ENCODE peak calls at places on chromosomes 1 and 21, in four cellular contexts. K is A549, Z is ovary, W is heart left ventricle. H is an unnamed sample.

GRCh38 chr21:17612023-17612564 is 607 bp downstream of the BTG3 start:
- DNase-seq in K (no peak), Z (peak), W (peak), H (peak)

GRCh38 chr1:33256335-33256700 is at the start of gene ZNF362:
- DNase-seq in K (peak), Z (peak), W (peak), H (peak)

GRCh38 chr1:93346472-93346991 is 825 bp downstream of the DR1 start:
- DNase-seq in K (no peak), Z (no peak), W (no peak), H (no peak)

GRCh38 chr1:217944550-217944949 is 313.4 kb downstream of the SPATA17 start:
- DNase-seq in K (no peak), Z (no peak), W (no peak), H (no peak)

GRCh38 chr1:220991506-220991905 is 112.3 kb downstream of the HLX start:
- DNase-seq in K (no peak), Z (no peak), W (no peak), H (no peak)

GRCh38 chr21:42407476-42407875 is 3.8 kb downstream of the UBASH3A start:
- DNase-seq in K (no peak), Z (no peak), W (no peak), H (no peak)

GRCh38 chr1:85607913-85608250 is 27.3 kb downstream of the CCN1 start:
- DNase-seq in K (no peak), Z (no peak), W (no peak), H (no peak)

GRCh38 chr1:25517476-25518394 is 25.7 kb upstream of the LDLRAP1 start:
- DNase-seq in K (no peak), Z (no peak), W (no peak), H (no peak)

GRCh38 chr1:242690849-242691602 is 166.5 kb upstream of the PLD5 start:
- DNase-seq in K (no peak), Z (peak), W (no peak), H (peak)

GRCh38 chr1:58401991-58402390 is 144.5 kb downstream of the OMA1 start:
- DNase-seq in K (no peak), Z (no peak), W (peak), H (no peak)

GRCh38 chr1:18735369-18735997 is 104.8 kb downstream of the PAX7 start:
- DNase-seq in K (no peak), Z (no peak), W (no peak), H (no peak)

GRCh38 chr21:35436899-35437298 is 387.8 kb upstream of the RUNX1 start:
- DNase-seq in K (no peak), Z (no peak), W (no peak), H (no peak)

GRCh38 chr1:56911098-56911497 is 54.7 kb downstream of the C8B start:
- DNase-seq in K (no peak), Z (no peak), W (no peak), H (no peak)

GRCh38 chr1:223244366-223245103 is 101.5 kb upstream of the TLR5 start:
- DNase-seq in K (no peak), Z (no peak), W (no peak), H (peak)

GRCh38 chr1:54583868-54584267 is 35.8 kb downstream of the ACOT11 start:
- DNase-seq in K (no peak), Z (no peak), W (no peak), H (no peak)

GRCh38 chr1:54582566-54583306 is 34.7 kb downstream of the ACOT11 start:
- DNase-seq in K (no peak), Z (no peak), W (no peak), H (no peak)

GRCh38 chr1:54583307-54583686 is 35.3 kb downstream of the ACOT11 start:
- DNase-seq in K (no peak), Z (no peak), W (no peak), H (no peak)

GRCh38 chr1:54580856-54581550 is 33.0 kb downstream of the ACOT11 start:
- DNase-seq in K (no peak), Z (no peak), W (no peak), H (peak)

DNA sequence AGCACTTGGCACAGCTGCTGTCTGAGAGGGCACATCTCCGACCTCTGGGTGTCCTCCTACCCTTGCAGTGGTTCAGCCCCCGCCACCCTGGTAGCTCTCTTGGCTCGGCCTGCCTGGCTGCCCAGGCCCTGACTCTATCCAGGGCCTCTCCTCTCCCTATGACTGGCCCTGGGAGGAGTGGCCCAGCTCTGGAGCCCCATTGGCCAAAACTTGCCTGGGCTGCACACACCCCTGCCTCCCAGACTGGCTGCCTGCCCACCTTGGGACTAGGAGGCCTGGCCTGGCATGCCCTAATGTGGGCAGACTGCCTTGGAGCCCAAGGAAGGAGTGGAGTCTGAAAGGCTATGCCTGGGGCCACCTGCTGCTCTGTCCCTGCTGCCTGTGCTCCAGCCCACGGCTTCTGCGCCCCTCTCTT is 33.6 kb downstream of the ACOT11 start:
- DNase-seq in K (peak), Z (peak), W (peak), H (peak)
- TF ChIP-seq POLR2A in K (no peak), Z (peak), W (no peak), H (no peak)

DNA sequence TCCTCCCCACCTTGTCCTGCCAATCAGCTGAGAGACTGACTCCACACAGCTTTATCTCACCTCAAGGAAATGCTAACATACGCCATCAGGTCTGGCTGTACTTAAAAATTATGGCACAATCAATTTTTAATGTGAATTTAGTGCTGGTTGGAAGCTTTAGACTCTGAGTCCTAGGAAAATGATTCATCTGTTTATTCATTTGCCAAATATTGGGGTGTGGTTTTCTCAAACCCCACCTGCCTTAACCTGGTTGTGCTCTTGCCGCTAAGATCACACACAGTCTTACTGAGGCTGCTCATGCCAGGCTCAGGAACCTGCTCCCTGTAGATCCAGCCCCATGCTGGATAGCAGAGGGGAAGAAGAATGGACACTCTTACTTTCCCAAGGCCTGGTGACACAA is 258.0 kb upstream of the CAMK1G start:
- DNase-seq in K (no peak), Z (no peak), W (no peak), H (no peak)
- H3K27ac ChIP-seq in K (no peak), Z (no peak), W (no peak), H (peak)

DNA sequence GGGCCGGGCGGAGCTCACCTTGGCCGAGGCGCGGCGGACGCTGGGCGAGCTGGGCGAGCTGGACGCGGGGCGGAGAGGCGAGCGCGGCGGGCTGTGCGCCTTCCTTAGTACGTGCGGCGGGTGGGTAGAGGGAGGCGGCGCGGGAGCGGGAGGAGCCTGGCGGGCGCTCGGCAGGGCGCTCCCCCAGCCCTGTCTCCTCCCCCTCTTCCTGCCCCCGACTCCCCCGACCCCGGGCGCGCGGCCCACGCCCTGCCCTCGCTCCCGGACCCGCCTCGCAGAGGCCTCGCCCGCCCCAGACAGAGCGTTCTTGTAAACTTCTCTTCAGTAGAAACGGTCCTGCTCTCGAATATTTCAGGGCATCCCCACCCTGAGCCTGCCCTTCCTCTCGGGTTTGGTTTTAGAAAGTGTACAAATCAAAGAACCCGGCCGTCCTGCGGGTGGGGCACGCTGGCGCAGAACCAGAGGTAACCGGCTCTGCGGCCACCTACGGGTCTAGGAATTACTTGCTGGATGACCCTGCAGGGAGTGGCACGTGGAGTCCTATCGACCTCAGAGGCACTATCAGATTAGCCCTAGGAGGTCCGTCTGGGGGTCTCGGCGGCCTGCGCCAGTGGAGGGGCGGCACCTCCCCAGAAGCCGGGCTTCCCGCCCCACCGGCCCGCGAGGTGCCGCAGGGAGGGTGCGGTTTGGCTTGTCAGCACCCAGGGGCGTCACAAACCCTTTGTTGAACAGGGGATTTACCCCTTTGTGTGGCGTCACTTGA is at the start of gene S100A10:
- DNase-seq in K (no peak), Z (peak), W (peak), H (peak)
- TF ChIP-seq POLR2A in K (peak), Z (peak), W (no peak), H (peak)

DNA sequence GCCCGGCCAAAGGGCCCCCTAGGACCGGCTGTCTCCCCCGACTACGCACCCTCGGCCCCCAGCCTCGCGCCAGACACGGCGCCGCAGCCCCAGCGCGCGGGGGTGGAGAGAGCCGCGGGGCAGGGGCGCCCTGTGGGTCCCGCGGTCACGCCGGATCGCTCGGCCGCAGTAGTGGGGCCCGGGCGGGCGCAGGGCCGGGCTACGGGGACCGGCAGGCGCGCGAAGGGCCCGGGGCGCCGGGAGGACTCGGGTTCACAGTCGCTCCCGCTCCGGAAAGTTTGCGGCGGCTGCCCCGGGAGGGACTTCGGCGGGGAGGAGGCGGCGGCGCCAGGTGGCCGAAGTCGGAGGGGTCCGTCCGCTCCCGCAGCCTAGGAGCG is 7.1 kb upstream of the ZNF669 start:
- DNase-seq in K (no peak), Z (no peak), W (no peak), H (no peak)
- H3K27ac ChIP-seq in K (peak), Z (peak), W (peak), H (peak)

GRCh38 chr1:36463773-36464604 is at the start of gene MRPS15:
- DNase-seq in K (peak), Z (peak), W (peak), H (peak)
- TF ChIP-seq POLR2A in K (peak), Z (peak), W (no peak), H (peak)

GRCh38 chr21:46374761-46375389 is 50.9 kb downstream of the PCNT start:
- DNase-seq in K (no peak), Z (no peak), W (peak), H (no peak)
- H3K27ac ChIP-seq in K (no peak), Z (no peak), W (peak), H (no peak)

DNA sequence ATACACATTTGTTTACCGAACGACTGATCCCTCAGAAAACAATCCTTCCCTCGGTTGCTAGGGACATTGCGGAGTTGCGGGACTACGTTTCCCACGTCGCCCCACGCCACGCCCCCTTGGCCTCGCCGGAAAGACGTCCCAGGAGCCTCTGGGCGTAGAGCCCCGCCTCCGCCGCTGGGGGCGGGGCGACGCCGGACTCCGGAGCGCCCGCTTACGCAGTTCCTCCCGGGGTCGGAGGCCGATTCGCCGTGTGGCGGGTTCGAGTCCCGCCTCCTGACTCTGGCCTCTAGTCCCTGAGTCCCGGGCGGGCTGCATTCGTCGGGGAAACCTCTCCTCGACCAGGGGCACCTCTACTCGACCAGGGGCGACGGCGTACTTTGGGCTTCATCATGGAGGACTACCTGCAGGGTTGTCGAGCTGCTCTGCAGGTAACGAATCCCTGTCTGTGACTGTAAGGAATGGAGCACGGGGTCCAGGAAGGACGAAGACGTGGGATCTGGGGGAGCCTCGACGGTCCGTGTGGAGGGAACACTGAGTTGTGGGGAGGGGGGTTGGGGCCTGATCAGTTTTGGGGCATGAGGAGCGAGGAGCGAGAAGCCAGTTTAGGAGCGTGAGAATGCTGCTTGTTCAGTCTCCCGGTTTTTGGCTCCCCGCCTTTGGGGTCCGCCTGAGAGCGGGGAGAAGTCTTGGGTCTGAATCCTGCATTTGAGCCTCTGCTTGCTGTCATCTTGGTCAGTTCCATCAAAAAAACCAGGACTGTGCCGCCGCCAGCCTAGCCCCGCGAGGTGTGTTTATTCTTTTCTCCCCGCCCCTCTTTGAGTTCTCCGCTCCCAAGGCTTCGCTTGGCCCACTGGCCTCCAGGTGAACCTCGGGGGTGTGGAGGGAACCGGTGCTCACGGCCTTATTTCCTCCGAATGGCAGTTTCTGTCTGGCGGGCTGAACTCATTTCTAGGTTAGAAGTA is at the start of gene PRUNE1:
- DNase-seq in K (peak), Z (peak), W (peak), H (peak)
- TF ChIP-seq POLR2A in K (peak), Z (peak), W (peak), H (peak)

H was measured in adrenal gland.